ENCODE peak calls at places on chromosomes 16 and 17, in four cellular contexts. T is HCT116, M is hepatocyte, C is GM23338. E is an unnamed sample. For H3K27me3, the result is how much of the 10 kb centered on the place peaks cover.

GRCh38 chr17:77366558-77367245 is 225.9 kb downstream of the SEC14L1 start:
- DNase-seq in T (no peak), M (peak), C (no peak), E (peak)

GRCh38 chr17:38568274-38568673 is 37.5 kb downstream of the SRCIN1 start:
- DNase-seq in T (no peak), C (peak), M (no peak), E (peak)

GRCh38 chr17:30116345-30116660 is 313 bp upstream of the NSRP1 start:
- DNase-seq in C (no peak), M (no peak), T (no peak), E (no peak)

GRCh38 chr17:51667722-51668083 is 407.4 kb downstream of the UTP18 start:
- DNase-seq in C (no peak), M (no peak), T (no peak), E (no peak)

GRCh38 chr17:39979021-39979660 is 1.5 kb upstream of the PSMD3 start:
- DNase-seq in M (peak), C (no peak), T (no peak), E (no peak)

GRCh38 chr16:66382966-66383299 is 16.4 kb downstream of the CDH5 start:
- DNase-seq in C (peak), M (peak), T (no peak), E (peak)

GRCh38 chr16:84947022-84947421 is 64.3 kb downstream of the ZDHHC7 start:
- DNase-seq in M (peak), T (no peak), C (no peak), E (no peak)

GRCh38 chr17:77506371-77506991 is 365.7 kb downstream of the SEC14L1 start:
- DNase-seq in T (no peak), M (peak), C (no peak), E (peak)

GRCh38 chr16:28104404-28104803 is 40.9 kb upstream of the GSG1L start:
- DNase-seq in M (no peak), T (no peak), C (no peak), E (no peak)

GRCh38 chr16:30351586-30352419 is 3.3 kb downstream of the CD2BP2 start:
- DNase-seq in T (peak), M (no peak), C (no peak), E (no peak)

GRCh38 chr16:82633964-82634600 is 7.3 kb downstream of the CDH13 start:
- DNase-seq in T (no peak), C (no peak), M (no peak), E (no peak)

GRCh38 chr17:2954898-2955445 is 108.4 kb downstream of the OR1D5 start:
- DNase-seq in C (no peak), T (peak), M (no peak), E (no peak)

GRCh38 chr17:33936764-33937163 is 318.3 kb upstream of the CCL2 start:
- DNase-seq in M (no peak), T (no peak), C (no peak), E (no peak)

GRCh38 chr17:31561469-31562412 is 170.3 kb downstream of the RAB11FIP4 start:
- DNase-seq in M (peak), C (no peak), T (no peak), E (peak)

GRCh38 chr17:31559647-31560501 is 168.4 kb downstream of the RAB11FIP4 start:
- DNase-seq in C (peak), M (peak), T (no peak), E (peak)

GRCh38 chr17:31558748-31559646 is 167.5 kb downstream of the RAB11FIP4 start:
- DNase-seq in M (peak), T (peak), C (peak), E (peak)

GRCh38 chr17:31562447-31562846 is 171.0 kb downstream of the RAB11FIP4 start:
- DNase-seq in M (no peak), C (no peak), T (no peak), E (peak)

GRCh38 chr17:31560836-31561235 is 169.4 kb downstream of the RAB11FIP4 start:
- DNase-seq in M (peak), T (no peak), C (peak), E (peak)
- H3K4me3 ChIP-seq in M (peak), T (no peak), C (peak), E (peak)

GRCh38 chr16:8376858-8377257 is 213.5 kb downstream of the TMEM114 start:
- DNase-seq in T (no peak), C (no peak), M (no peak), E (no peak)

GRCh38 chr16:8377864-8378263 is 212.4 kb downstream of the TMEM114 start:
- DNase-seq in T (no peak), C (no peak), M (no peak), E (no peak)

GRCh38 chr16:8374586-8374985 is 215.7 kb downstream of the TMEM114 start:
- DNase-seq in T (no peak), M (no peak), C (no peak), E (no peak)

GRCh38 chr16:8375208-8375607 is 215.1 kb downstream of the TMEM114 start:
- DNase-seq in T (no peak), C (no peak), M (no peak), E (no peak)

GRCh38 chr16:8376430-8376829 is 213.9 kb downstream of the TMEM114 start:
- DNase-seq in M (no peak), C (no peak), T (no peak), E (no peak)
- H3K27me3 ChIP-seq in M (under half), C (under half), T (under half), E (under half)

GRCh38 chr17:18344021-18344420 is 19.3 kb downstream of the SHMT1 start:
- DNase-seq in T (no peak), C (no peak), M (no peak), E (no peak)
- H3K4me3 ChIP-seq in T (no peak), C (no peak), M (no peak), E (no peak)

GRCh38 chr16:1258218-1258587 is 2.3 kb downstream of the TPSD1 start:
- DNase-seq in T (no peak), M (no peak), C (no peak), E (no peak)

GRCh38 chr16:1260101-1260670 is 4.3 kb downstream of the TPSD1 start:
- DNase-seq in C (no peak), T (no peak), M (no peak), E (peak)

GRCh38 chr16:1261131-1261917 is 5.5 kb downstream of the TPSD1 start:
- DNase-seq in T (no peak), M (no peak), C (peak), E (peak)

GRCh38 chr16:1258906-1259759 is 3.3 kb downstream of the TPSD1 start:
- DNase-seq in T (no peak), M (no peak), C (peak), E (peak)

GRCh38 chr16:1259760-1260068 is 3.8 kb downstream of the TPSD1 start:
- DNase-seq in T (no peak), C (no peak), M (no peak), E (no peak)
- H3K27me3 ChIP-seq in T (under half), C (under half), M (under half), E (under half)